ENCODE peak calls at places on chromosomes 3 and 15, in six cellular contexts. F is AG09319, N is ovary, P is esophagus muscularis mucosa, D is PC-3, X is progenitor cell of endocrine pancreas. R is an unnamed sample.

GRCh38 chr3:37435572-37435971 is 261.2 kb upstream of the LRRFIP2 start:
- DNase-seq in D (no peak), N (no peak), P (no peak), F (no peak), X (no peak), R (no peak)

GRCh38 chr3:163919154-163919553 is 1159.1 kb downstream of the SI start:
- DNase-seq in D (no peak), F (no peak), P (no peak), N (no peak), X (no peak), R (no peak)

GRCh38 chr3:42680806-42681205 is 4.5 kb upstream of the KLHL40 start:
- DNase-seq in D (no peak), F (no peak), X (no peak), N (no peak), P (no peak), R (no peak)

GRCh38 chr3:65596511-65597224 is 442.1 kb downstream of the MAGI1 start:
- DNase-seq in X (no peak), F (no peak), D (no peak), N (no peak), P (no peak), R (no peak)

GRCh38 chr3:115819785-115820384 is 196.6 kb downstream of the GAP43 start:
- DNase-seq in P (no peak), D (peak; percentile 93), F (peak; percentile 69), N (peak; percentile 56), X (peak; percentile 25), R (peak; percentile 61)

GRCh38 chr3:52088445-52089367 is 32.3 kb upstream of the DUSP7 start:
- DNase-seq in F (no peak), D (no peak), P (no peak), N (no peak), X (no peak), R (peak; percentile 39)

GRCh38 chr15:42163291-42163690 is 6.9 kb upstream of the PLA2G4F start:
- DNase-seq in F (no peak), N (no peak), X (no peak), P (no peak), D (no peak), R (no peak)

GRCh38 chr3:7999363-7999762 is 502.3 kb upstream of the LMCD1 start:
- DNase-seq in X (no peak), P (no peak), N (no peak), F (no peak), D (no peak), R (no peak)

GRCh38 chr15:41772720-41773331 is 1.5 kb upstream of the MAPKBP1 start:
- DNase-seq in N (no peak), F (no peak), X (no peak), P (peak; percentile 91), D (peak; percentile 84), R (peak; percentile 18)

GRCh38 chr3:149339931-149340309 is 6.5 kb upstream of the TM4SF18 start:
- DNase-seq in P (peak; percentile 95), F (peak; percentile 76), D (peak; percentile 99), X (no peak), N (peak; percentile 78), R (no peak)

GRCh38 chr15:41822471-41822870 is 5.4 kb upstream of the JMJD7 start:
- DNase-seq in D (no peak), X (no peak), F (no peak), P (no peak), N (no peak), R (no peak)

GRCh38 chr3:46566040-46566631 is at the start of gene LRRC2:
- DNase-seq in D (peak; percentile 49), N (peak; percentile 79), F (peak; percentile 35), X (peak; percentile 16), P (no peak), R (peak; percentile 46)

GRCh38 chr15:72785452-72786243 is 2.1 kb upstream of the ADPGK start:
- DNase-seq in P (no peak), D (no peak), X (no peak), N (no peak), F (peak; percentile 24), R (no peak)

GRCh38 chr3:33787328-33788009 is 11.0 kb upstream of the PDCD6IP start:
- DNase-seq in X (peak; percentile 26), P (no peak), F (peak; percentile 35), N (peak; percentile 44), D (peak; percentile 84), R (peak; percentile 58)

GRCh38 chr15:83928878-83929418 is 275.0 kb downstream of the ADAMTSL3 start:
- DNase-seq in X (no peak), N (no peak), P (no peak), F (no peak), D (no peak), R (no peak)

GRCh38 chr15:60787737-60788513 is 309.0 kb upstream of the ICE2 start:
- DNase-seq in X (no peak), N (no peak), F (no peak), D (peak; percentile 2), P (no peak), R (no peak)

DNA sequence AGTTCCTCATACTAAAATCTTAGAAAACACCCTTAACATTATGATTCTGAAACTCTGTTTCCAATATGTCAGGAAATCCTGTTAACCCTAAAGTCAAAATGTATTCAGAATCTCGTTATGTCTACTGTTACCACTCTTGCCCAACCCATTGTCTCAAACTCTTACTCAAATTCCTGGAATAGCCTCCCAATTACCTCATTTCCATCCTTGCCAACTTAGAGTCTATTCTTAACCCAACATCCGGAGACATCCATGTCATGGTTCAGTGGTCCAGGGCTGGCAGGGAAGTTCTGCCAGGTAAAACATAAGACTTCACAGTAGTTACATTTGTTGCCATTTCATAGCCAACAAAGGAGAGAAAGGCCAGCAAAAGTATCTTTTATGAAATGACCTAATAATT is 593.9 kb downstream of the PYDC2 start:
- DNase-seq in D (peak; percentile 49), X (no peak), P (no peak), F (no peak), N (no peak), R (no peak)
- TF ChIP-seq CTCF in D (no peak), X (no peak), P (no peak), F (no peak), N (no peak), R (no peak)

DNA sequence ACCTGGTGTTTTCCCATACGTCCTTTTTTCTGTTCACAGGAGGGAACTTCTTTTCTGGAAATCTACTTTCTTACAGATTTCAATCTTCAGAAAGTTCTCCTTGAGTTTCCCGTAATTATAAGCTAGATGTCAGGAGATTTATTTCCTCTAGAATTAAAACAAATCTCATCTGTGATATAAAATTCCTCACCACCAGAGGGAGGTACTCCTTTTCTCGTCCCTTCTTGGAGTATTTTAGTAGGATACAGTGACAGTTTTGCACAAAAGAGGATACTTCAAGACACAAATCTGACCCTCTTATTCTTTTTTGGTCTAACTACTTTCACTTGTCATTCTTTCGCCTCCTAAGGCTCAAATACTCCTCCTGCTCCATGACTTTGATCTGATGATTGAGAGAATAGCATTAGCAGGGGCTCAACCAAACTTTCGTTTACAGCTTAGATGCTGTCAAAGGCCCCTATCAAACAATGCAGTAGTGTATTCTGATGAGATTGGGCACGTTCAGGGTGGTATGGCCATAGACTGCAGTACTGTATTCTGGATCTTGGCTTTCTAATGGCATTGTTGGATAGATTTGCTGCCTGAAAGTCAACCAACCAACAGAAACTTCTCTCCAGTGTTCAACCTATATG is 38.0 kb downstream of the TMEM41A start:
- DNase-seq in D (peak; percentile 75), P (no peak), F (no peak), N (no peak), X (no peak), R (no peak)
- TF ChIP-seq CTCF in D (peak; percentile 83), P (no peak), F (peak; percentile 20), N (no peak), X (peak; percentile 49), R (peak; percentile 39)

GRCh38 chr3:32340039-32340438 is 51.6 kb upstream of the CMTM7 start:
- DNase-seq in F (no peak), N (no peak), D (peak; percentile 74), X (no peak), P (no peak), R (peak; percentile 28)

GRCh38 chr3:32335365-32336122 is 56.1 kb upstream of the CMTM7 start:
- DNase-seq in D (no peak), F (no peak), N (no peak), P (no peak), X (no peak), R (no peak)

GRCh38 chr3:32336123-32336518 is 55.5 kb upstream of the CMTM7 start:
- DNase-seq in F (no peak), D (no peak), N (no peak), P (no peak), X (no peak), R (no peak)

GRCh38 chr3:32337501-32337900 is 54.2 kb upstream of the CMTM7 start:
- DNase-seq in D (no peak), X (no peak), P (no peak), F (no peak), N (no peak), R (no peak)

GRCh38 chr3:32340639-32341365 is 50.9 kb upstream of the CMTM7 start:
- DNase-seq in F (no peak), X (no peak), D (peak; percentile 34), N (no peak), P (no peak), R (no peak)
- TF ChIP-seq CTCF in F (no peak), X (no peak), D (peak; percentile 49), N (no peak), P (no peak), R (no peak)

GRCh38 chr3:188796122-188796631 is 375.6 kb upstream of the TPRG1 start:
- DNase-seq in F (no peak), D (peak; percentile 44), P (no peak), N (no peak), X (no peak), R (no peak)

GRCh38 chr3:188788621-188789081 is 383.1 kb upstream of the TPRG1 start:
- DNase-seq in N (no peak), P (no peak), D (peak; percentile 45), X (no peak), F (no peak), R (no peak)

GRCh38 chr3:188797045-188797444 is 374.7 kb upstream of the TPRG1 start:
- DNase-seq in F (no peak), X (no peak), P (no peak), D (no peak), N (no peak), R (no peak)

GRCh38 chr3:188789201-188789600 is 382.6 kb upstream of the TPRG1 start:
- DNase-seq in D (no peak), X (no peak), P (no peak), F (no peak), N (no peak), R (no peak)

GRCh38 chr3:188792788-188793187 is 379.0 kb upstream of the TPRG1 start:
- DNase-seq in X (no peak), N (no peak), P (no peak), D (no peak), F (no peak), R (peak; percentile 41)
- TF ChIP-seq CTCF in X (peak; percentile 36), N (no peak), P (peak; percentile 38), D (no peak), F (peak; percentile 13), R (peak; percentile 39)

DNA sequence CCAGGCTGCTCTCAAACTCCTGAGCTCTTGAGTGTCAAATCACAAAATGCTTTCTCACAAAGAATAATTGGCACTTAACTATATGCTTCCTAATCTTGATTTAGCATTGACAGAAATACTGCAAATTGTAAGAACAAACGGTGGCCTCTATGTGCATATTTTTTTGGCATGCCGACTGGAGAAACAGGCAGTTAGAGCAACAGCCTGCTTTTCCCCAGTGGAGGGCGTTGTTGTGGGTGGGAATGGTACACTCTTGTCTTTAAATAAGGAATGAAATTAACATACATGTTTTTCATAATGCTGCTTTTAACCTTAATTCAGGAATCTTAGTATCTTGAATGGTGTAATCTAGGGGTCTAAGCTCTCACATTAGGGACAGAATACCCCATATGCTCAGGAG is 31.1 kb upstream of the SV2B start:
- DNase-seq in P (peak; percentile 62), F (no peak), N (no peak), X (no peak), D (no peak), R (no peak)
- TF ChIP-seq CTCF in P (no peak), F (no peak), N (no peak), X (no peak), D (peak; percentile 34), R (no peak)

GRCh38 chr3:30813734-30814133 is 80.7 kb downstream of the GADL1 start:
- DNase-seq in D (no peak), X (no peak), P (no peak), N (no peak), F (no peak), R (no peak)
- TF ChIP-seq CTCF in D (no peak), X (no peak), P (no peak), N (no peak), F (no peak), R (no peak)